ENCODE peak calls at places on chromosomes 1 and 21, in eight cellular contexts. One of them, this sample, is unnamed.

GRCh38 chr1:226643701-226644540 is 95.2 kb downstream of the ITPKB start:
- DNase-seq in PC-9: no peak
- DNase-seq in adrenal gland: peak
- DNase-seq in glutamatergic neuron: no peak
- DNase-seq in choroid plexus epithelial cell: no peak
- DNase-seq in kidney epithelial cell: no peak
- DNase-seq in GM20000: peak
- DNase-seq in thoracic aorta: no peak
- DNase-seq in this sample: no peak

GRCh38 chr1:100036718-100037664 is 67.2 kb downstream of the SLC35A3 start:
- DNase-seq in choroid plexus epithelial cell: peak
- DNase-seq in PC-9: peak
- DNase-seq in glutamatergic neuron: no peak
- DNase-seq in thoracic aorta: no peak
- DNase-seq in adrenal gland: no peak
- DNase-seq in kidney epithelial cell: no peak
- DNase-seq in GM20000: no peak
- DNase-seq in this sample: no peak

GRCh38 chr1:233993651-233994050 is 89.2 kb downstream of the SLC35F3 start:
- DNase-seq in PC-9: peak
- DNase-seq in thoracic aorta: no peak
- DNase-seq in choroid plexus epithelial cell: no peak
- DNase-seq in kidney epithelial cell: peak
- DNase-seq in glutamatergic neuron: no peak
- DNase-seq in adrenal gland: no peak
- DNase-seq in GM20000: no peak
- DNase-seq in this sample: peak

GRCh38 chr1:4488018-4488417 is 166.4 kb upstream of the AJAP1 start:
- DNase-seq in adrenal gland: no peak
- DNase-seq in glutamatergic neuron: no peak
- DNase-seq in PC-9: no peak
- DNase-seq in thoracic aorta: no peak
- DNase-seq in GM20000: no peak
- DNase-seq in choroid plexus epithelial cell: no peak
- DNase-seq in kidney epithelial cell: no peak
- DNase-seq in this sample: no peak

GRCh38 chr1:207818971-207819451 is 67.2 kb downstream of the CD46 start:
- DNase-seq in kidney epithelial cell: no peak
- DNase-seq in PC-9: no peak
- DNase-seq in adrenal gland: peak
- DNase-seq in thoracic aorta: no peak
- DNase-seq in choroid plexus epithelial cell: peak
- DNase-seq in glutamatergic neuron: no peak
- DNase-seq in GM20000: no peak
- DNase-seq in this sample: no peak

GRCh38 chr1:119374208-119374877 is 5.8 kb downstream of the HAO2 start:
- DNase-seq in adrenal gland: no peak
- DNase-seq in kidney epithelial cell: no peak
- DNase-seq in PC-9: peak
- DNase-seq in choroid plexus epithelial cell: peak
- DNase-seq in thoracic aorta: no peak
- DNase-seq in GM20000: no peak
- DNase-seq in glutamatergic neuron: no peak
- DNase-seq in this sample: no peak

GRCh38 chr1:43205671-43206070 is 33.5 kb downstream of the CFAP57 start:
- DNase-seq in PC-9: peak
- DNase-seq in glutamatergic neuron: no peak
- DNase-seq in choroid plexus epithelial cell: peak
- DNase-seq in kidney epithelial cell: no peak
- DNase-seq in thoracic aorta: no peak
- DNase-seq in GM20000: no peak
- DNase-seq in adrenal gland: no peak
- DNase-seq in this sample: no peak

GRCh38 chr1:182939413-182939812 is 13.6 kb downstream of the SHCBP1L start:
- DNase-seq in choroid plexus epithelial cell: no peak
- DNase-seq in kidney epithelial cell: no peak
- DNase-seq in GM20000: no peak
- DNase-seq in PC-9: no peak
- DNase-seq in thoracic aorta: no peak
- DNase-seq in glutamatergic neuron: no peak
- DNase-seq in adrenal gland: no peak
- DNase-seq in this sample: no peak

GRCh38 chr1:92791487-92792058 is 6.7 kb upstream of the EVI5 start:
- DNase-seq in GM20000: no peak
- DNase-seq in PC-9: no peak
- DNase-seq in choroid plexus epithelial cell: peak
- DNase-seq in adrenal gland: no peak
- DNase-seq in kidney epithelial cell: no peak
- DNase-seq in thoracic aorta: no peak
- DNase-seq in glutamatergic neuron: no peak
- DNase-seq in this sample: no peak

GRCh38 chr1:25198731-25199231 is 33.5 kb downstream of the SYF2 start:
- DNase-seq in GM20000: no peak
- DNase-seq in thoracic aorta: no peak
- DNase-seq in choroid plexus epithelial cell: no peak
- DNase-seq in kidney epithelial cell: no peak
- DNase-seq in PC-9: no peak
- DNase-seq in glutamatergic neuron: no peak
- DNase-seq in adrenal gland: no peak
- DNase-seq in this sample: no peak

DNA sequence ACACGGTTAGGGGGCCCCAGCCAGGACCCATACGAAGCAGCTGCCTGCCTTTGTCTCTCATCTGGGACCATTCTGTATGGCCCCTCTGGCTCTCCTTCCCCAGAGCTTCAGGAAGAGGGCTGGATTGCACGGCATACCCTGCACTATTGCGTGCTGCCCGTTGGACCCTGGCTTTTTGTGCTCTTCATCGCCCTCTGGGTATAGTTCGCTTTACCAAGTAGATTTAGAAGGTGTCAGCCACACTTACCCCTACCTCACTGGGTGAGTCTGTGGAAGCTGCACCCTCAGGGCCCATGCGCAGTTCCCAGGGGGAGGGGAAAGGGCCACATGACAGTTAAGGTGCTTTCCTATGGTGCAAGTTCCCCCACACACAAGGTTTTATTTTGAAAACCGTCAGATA is 7.2 kb downstream of the NAV1 start:
- DNase-seq in choroid plexus epithelial cell: no peak
- DNase-seq in thoracic aorta: no peak
- DNase-seq in adrenal gland: no peak
- DNase-seq in GM20000: peak
- DNase-seq in kidney epithelial cell: no peak
- DNase-seq in PC-9: no peak
- DNase-seq in glutamatergic neuron: no peak
- DNase-seq in this sample: no peak
- TF ChIP-seq CTCF in choroid plexus epithelial cell: peak
- TF ChIP-seq CTCF in thoracic aorta: no peak
- TF ChIP-seq CTCF in adrenal gland: no peak
- TF ChIP-seq CTCF in GM20000: no peak
- TF ChIP-seq CTCF in kidney epithelial cell: peak
- TF ChIP-seq CTCF in PC-9: no peak
- TF ChIP-seq CTCF in glutamatergic neuron: no peak
- TF ChIP-seq CTCF in this sample: peak

DNA sequence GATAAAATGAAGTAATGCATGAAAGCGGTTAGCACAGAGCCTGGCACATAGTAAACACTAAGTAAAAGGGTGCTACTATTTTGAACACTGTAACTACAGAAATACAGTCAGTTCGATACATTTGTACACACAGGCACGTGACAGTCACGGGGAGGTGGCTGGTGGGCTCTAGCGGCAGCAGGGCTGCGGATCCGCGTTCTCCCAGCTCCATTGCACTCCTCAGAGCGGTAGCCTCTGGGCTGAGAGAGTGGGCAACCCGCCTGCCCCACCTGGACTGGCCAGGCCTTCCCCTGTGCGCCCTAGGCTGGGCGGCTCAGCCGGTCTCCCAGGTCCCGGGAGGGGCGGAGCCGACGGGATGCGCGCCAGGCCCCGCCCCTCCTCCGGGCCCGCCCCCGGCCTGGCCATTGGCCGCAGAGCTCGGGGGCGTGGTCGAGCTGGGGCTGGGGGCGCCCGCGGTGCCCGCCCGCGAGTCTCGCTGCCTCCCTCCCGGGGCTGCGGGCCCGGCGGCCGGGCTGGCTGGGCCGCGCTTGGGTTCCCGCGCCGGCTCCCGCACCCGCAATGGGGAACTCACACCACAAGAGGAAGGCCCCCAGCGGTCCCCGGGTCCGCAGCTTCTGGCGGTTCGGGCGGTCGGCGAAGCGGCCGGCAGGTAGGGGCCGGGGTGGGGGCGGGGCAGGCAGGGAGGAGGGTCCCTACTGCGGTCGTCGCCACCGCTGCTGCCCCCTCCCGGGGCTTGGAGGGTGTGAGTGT is 51.1 kb upstream of the SYNC start:
- DNase-seq in thoracic aorta: no peak
- DNase-seq in choroid plexus epithelial cell: peak
- DNase-seq in glutamatergic neuron: peak
- DNase-seq in kidney epithelial cell: no peak
- DNase-seq in adrenal gland: peak
- DNase-seq in PC-9: peak
- DNase-seq in GM20000: peak
- DNase-seq in this sample: no peak
- TF ChIP-seq CTCF in thoracic aorta: no peak
- TF ChIP-seq CTCF in choroid plexus epithelial cell: no peak
- TF ChIP-seq CTCF in glutamatergic neuron: no peak
- TF ChIP-seq CTCF in kidney epithelial cell: no peak
- TF ChIP-seq CTCF in adrenal gland: no peak
- TF ChIP-seq CTCF in PC-9: no peak
- TF ChIP-seq CTCF in GM20000: no peak
- TF ChIP-seq CTCF in this sample: no peak

GRCh38 chr1:154117642-154118041 is 37.2 kb downstream of the NUP210L start:
- DNase-seq in PC-9: no peak
- DNase-seq in adrenal gland: no peak
- DNase-seq in glutamatergic neuron: no peak
- DNase-seq in GM20000: no peak
- DNase-seq in kidney epithelial cell: no peak
- DNase-seq in choroid plexus epithelial cell: no peak
- DNase-seq in thoracic aorta: no peak
- DNase-seq in this sample: no peak
- TF ChIP-seq CTCF in PC-9: peak
- TF ChIP-seq CTCF in adrenal gland: no peak
- TF ChIP-seq CTCF in glutamatergic neuron: no peak
- TF ChIP-seq CTCF in GM20000: no peak
- TF ChIP-seq CTCF in kidney epithelial cell: peak
- TF ChIP-seq CTCF in choroid plexus epithelial cell: no peak
- TF ChIP-seq CTCF in thoracic aorta: no peak
- TF ChIP-seq CTCF in this sample: no peak

GRCh38 chr1:114345930-114346479 is 165.0 kb downstream of the TRIM33 start:
- DNase-seq in thoracic aorta: no peak
- DNase-seq in PC-9: no peak
- DNase-seq in glutamatergic neuron: peak
- DNase-seq in adrenal gland: peak
- DNase-seq in choroid plexus epithelial cell: peak
- DNase-seq in GM20000: no peak
- DNase-seq in kidney epithelial cell: no peak
- DNase-seq in this sample: no peak
- TF ChIP-seq CTCF in thoracic aorta: no peak
- TF ChIP-seq CTCF in PC-9: no peak
- TF ChIP-seq CTCF in glutamatergic neuron: no peak
- TF ChIP-seq CTCF in adrenal gland: no peak
- TF ChIP-seq CTCF in choroid plexus epithelial cell: no peak
- TF ChIP-seq CTCF in GM20000: no peak
- TF ChIP-seq CTCF in kidney epithelial cell: no peak
- TF ChIP-seq CTCF in this sample: no peak

GRCh38 chr1:248817065-248817464 is 8.7 kb downstream of the SH3BP5L start:
- DNase-seq in adrenal gland: no peak
- DNase-seq in choroid plexus epithelial cell: no peak
- DNase-seq in thoracic aorta: no peak
- DNase-seq in GM20000: peak
- DNase-seq in PC-9: no peak
- DNase-seq in kidney epithelial cell: no peak
- DNase-seq in glutamatergic neuron: no peak
- DNase-seq in this sample: no peak
- TF ChIP-seq CTCF in adrenal gland: no peak
- TF ChIP-seq CTCF in choroid plexus epithelial cell: no peak
- TF ChIP-seq CTCF in thoracic aorta: no peak
- TF ChIP-seq CTCF in GM20000: no peak
- TF ChIP-seq CTCF in PC-9: no peak
- TF ChIP-seq CTCF in kidney epithelial cell: no peak
- TF ChIP-seq CTCF in glutamatergic neuron: no peak
- TF ChIP-seq CTCF in this sample: no peak

DNA sequence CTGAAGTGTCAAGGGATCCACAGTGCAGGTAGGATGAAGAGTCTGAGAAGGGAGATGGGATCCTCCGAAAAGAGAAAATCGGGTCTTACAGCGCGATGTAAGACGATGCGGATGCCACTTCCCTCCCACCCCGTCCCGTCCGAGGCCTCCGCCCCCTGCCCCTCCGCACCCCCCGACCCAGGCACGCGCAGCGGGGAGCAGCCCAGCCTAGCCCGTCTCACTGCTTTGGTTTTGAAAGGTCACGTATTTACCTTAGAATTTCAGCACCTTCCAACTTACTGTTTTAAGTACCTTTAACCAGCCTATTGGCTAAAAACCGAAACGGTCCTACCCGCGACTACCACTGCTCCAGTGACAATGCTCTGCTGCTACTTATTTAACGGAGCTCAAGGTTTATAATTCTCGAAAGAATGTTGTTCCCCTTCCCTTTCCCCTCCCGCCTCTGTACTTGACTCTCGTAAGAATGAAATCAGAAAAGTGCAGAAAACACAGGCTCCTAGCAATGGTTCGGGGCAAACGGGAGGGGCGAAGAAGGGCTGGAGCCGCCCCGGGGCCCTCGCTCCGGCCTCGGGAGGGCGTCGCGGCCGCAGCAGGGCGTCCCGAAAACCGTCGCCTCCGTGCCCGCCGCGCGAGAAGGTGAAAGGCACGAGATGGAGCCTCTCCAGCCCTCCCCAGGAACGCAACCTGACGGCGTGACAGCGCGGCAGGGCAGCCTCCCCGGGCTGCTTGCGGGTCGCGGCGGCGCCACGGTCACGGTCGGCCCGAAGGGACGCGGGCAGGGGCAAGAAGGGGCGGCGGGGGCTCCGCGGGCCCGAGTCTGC is 706 bp downstream of the TMEM50B start:
- DNase-seq in glutamatergic neuron: peak
- DNase-seq in PC-9: no peak
- DNase-seq in adrenal gland: peak
- DNase-seq in GM20000: peak
- DNase-seq in choroid plexus epithelial cell: peak
- DNase-seq in thoracic aorta: no peak
- DNase-seq in kidney epithelial cell: no peak
- DNase-seq in this sample: no peak
- TF ChIP-seq CTCF in glutamatergic neuron: no peak
- TF ChIP-seq CTCF in PC-9: no peak
- TF ChIP-seq CTCF in adrenal gland: peak
- TF ChIP-seq CTCF in GM20000: peak
- TF ChIP-seq CTCF in choroid plexus epithelial cell: no peak
- TF ChIP-seq CTCF in thoracic aorta: peak
- TF ChIP-seq CTCF in kidney epithelial cell: no peak
- TF ChIP-seq CTCF in this sample: peak